ENCODE peak calls at places on chromosomes 2 and 18, in ten cellular contexts. D is NCI-H1105; V is B cell; O is IMR-90; H is astrocyte of the spinal cord; I is CD8-positive, alpha-beta T cell; F is putamen; T is mucosa of gallbladder; N is adrenal gland; X is NCI-H2029. M is an unnamed sample.

GRCh38 chr2:237563816-237564215 is 2.6 kb upstream of the PRLH start:
- DNase-seq in F (no peak), O (peak; percentile 23), I (no peak), T (peak; percentile 47), H (no peak), N (no peak), D (no peak), V (no peak), X (no peak), M (no peak)

GRCh38 chr2:70002241-70002896 is 40.9 kb upstream of the ASPRV1 start:
- DNase-seq in O (no peak), D (peak; percentile 43), V (no peak), F (no peak), N (no peak), H (no peak), X (no peak), I (no peak), T (no peak), M (no peak)

GRCh38 chr2:150639917-150640538 is 152.6 kb upstream of the RND3 start:
- DNase-seq in H (no peak), X (no peak), N (peak; percentile 32), I (no peak), O (peak; percentile 10), D (no peak), T (no peak), F (no peak), V (no peak), M (no peak)

GRCh38 chr2:20231632-20232031 is 6.7 kb upstream of the SDC1 start:
- DNase-seq in D (no peak), X (peak; percentile 89), V (no peak), I (no peak), F (no peak), N (no peak), H (peak; percentile 53), T (peak; percentile 92), O (peak; percentile 76), M (peak; percentile 42)

GRCh38 chr2:113114996-113115395 is 12.4 kb upstream of the IL1RN start:
- DNase-seq in O (no peak), T (no peak), H (no peak), N (no peak), D (no peak), F (no peak), X (no peak), I (no peak), V (no peak), M (no peak)

GRCh38 chr2:23456881-23457760 is 72.1 kb downstream of the KLHL29 start:
- DNase-seq in V (no peak), I (no peak), F (no peak), X (no peak), O (peak; percentile 85), N (no peak), T (no peak), D (no peak), H (no peak), M (no peak)

GRCh38 chr18:2656237-2657042 is 914 bp downstream of the SMCHD1 start:
- DNase-seq in X (no peak), D (peak; percentile 9), F (no peak), N (peak; percentile 67), O (peak; percentile 31), H (peak; percentile 43), I (peak; percentile 55), T (peak; percentile 31), V (peak; percentile 38), M (no peak)

GRCh38 chr2:189327879-189328351 is 113.4 kb upstream of the WDR75 start:
- DNase-seq in T (no peak), D (no peak), I (no peak), O (peak; percentile 37), N (no peak), F (no peak), V (no peak), X (no peak), H (peak; percentile 36), M (no peak)

GRCh38 chr2:120323214-120323613 is 22.7 kb upstream of the INHBB start:
- DNase-seq in X (no peak), V (no peak), D (no peak), H (no peak), T (no peak), N (peak; percentile 91), O (peak; percentile 28), I (no peak), F (no peak), M (no peak)

GRCh38 chr2:12176621-12177020 is 430.2 kb downstream of the LPIN1 start:
- DNase-seq in X (no peak), D (no peak), I (no peak), F (no peak), V (no peak), T (no peak), N (no peak), O (no peak), H (no peak), M (no peak)

GRCh38 chr2:146417942-146418341 is 1426.9 kb upstream of the ACVR2A start:
- DNase-seq in F (no peak), N (no peak), H (no peak), T (no peak), V (no peak), X (no peak), O (no peak), D (no peak), I (no peak), M (no peak)

GRCh38 chr2:237860273-237860935 is 981 bp downstream of the RAMP1 start:
- DNase-seq in N (no peak), X (no peak), H (no peak), V (peak; percentile 24), F (no peak), I (no peak), D (no peak), T (no peak), O (no peak), M (no peak)

GRCh38 chr2:99337164-99337930 is at the start of gene EIF5B:
- DNase-seq in V (peak; percentile 89), H (peak; percentile 98), T (peak; percentile 97), X (peak; percentile 94), I (peak; percentile 92), O (peak; percentile 95), D (peak; percentile 91), F (peak; percentile 97), N (peak; percentile 97), M (peak; percentile 96)

GRCh38 chr2:170339324-170339723 is 161.4 kb downstream of the MYO3B start:
- DNase-seq in X (no peak), H (no peak), V (no peak), O (no peak), T (no peak), N (no peak), I (no peak), F (no peak), D (no peak), M (no peak)

GRCh38 chr2:207624170-207625013 is 802 bp downstream of the METTL21A start:
- DNase-seq in X (peak; percentile 35), H (peak; percentile 77), N (peak; percentile 75), V (peak; percentile 63), T (peak; percentile 71), O (peak; percentile 70), I (peak; percentile 65), D (peak; percentile 41), F (peak; percentile 65), M (peak; percentile 35)